ENCODE peak calls at places on chromosome 5, in four cellular contexts. L is HepG2, D is SK-N-SH, O is GM12878. R is an unnamed sample.

GRCh38 chr5:31948006-31948405 is 226.1 kb downstream of the GOLPH3 start:
- DNase-seq in L (no peak), D (no peak), O (no peak), R (no peak)

GRCh38 chr5:53560028-53560427 is 411 bp upstream of the NDUFS4 start:
- DNase-seq in L (no peak), D (peak), O (peak), R (no peak)

GRCh38 chr5:8829322-8830029 is 716.4 kb downstream of the SEMA5A start:
- DNase-seq in L (no peak), D (no peak), O (no peak), R (no peak)

GRCh38 chr5:140725799-140726471 is 25.7 kb downstream of the ZMAT2 start:
- DNase-seq in L (peak), D (peak), O (peak), R (no peak)

GRCh38 chr5:134581241-134581981 is 51.2 kb downstream of the SAR1B start:
- DNase-seq in L (no peak), D (peak), O (no peak), R (no peak)

GRCh38 chr5:16585028-16585667 is 31.6 kb downstream of the RETREG1 start:
- DNase-seq in L (no peak), D (no peak), O (no peak), R (no peak)

GRCh38 chr5:177546262-177546741 is 8.1 kb downstream of the FAM193B start:
- DNase-seq in L (peak), D (no peak), O (no peak), R (peak)

GRCh38 chr5:76637490-76637889 is 14.3 kb upstream of the F2RL2 start:
- DNase-seq in L (no peak), D (no peak), O (no peak), R (no peak)

GRCh38 chr5:140608730-140609520 is 24.1 kb downstream of the CD14 start:
- DNase-seq in L (no peak), D (no peak), O (no peak), R (peak)

GRCh38 chr5:131406076-131406475 is 142.2 kb downstream of the CDC42SE2 start:
- DNase-seq in L (no peak), D (no peak), O (no peak), R (no peak)

GRCh38 chr5:128237000-128237399 is 153.4 kb downstream of the SLC12A2 start:
- DNase-seq in L (no peak), D (no peak), O (no peak), R (no peak)

GRCh38 chr5:33272288-33272687 is 168.5 kb upstream of the TARS1 start:
- DNase-seq in L (no peak), D (no peak), O (no peak), R (no peak)

GRCh38 chr5:37891832-37892231 is 52.0 kb upstream of the GDNF start:
- DNase-seq in L (no peak), D (no peak), O (no peak), R (no peak)

GRCh38 chr5:81517462-81517861 is 123.5 kb upstream of the ACOT12 start:
- DNase-seq in L (no peak), D (no peak), O (no peak), R (no peak)

GRCh38 chr5:136200130-136200529 is 7.2 kb upstream of the SMIM32 start:
- DNase-seq in L (no peak), D (peak), O (no peak), R (no peak)

GRCh38 chr5:97297063-97297715 is 114.1 kb upstream of the RIOK2 start:
- DNase-seq in L (peak), D (peak), O (peak), R (no peak)

GRCh38 chr5:31122998-31123950 is 70.2 kb upstream of the CDH6 start:
- DNase-seq in L (no peak), D (no peak), O (no peak), R (no peak)

GRCh38 chr5:157598350-157598936 is 22.9 kb upstream of the ADAM19 start:
- DNase-seq in L (no peak), D (no peak), O (no peak), R (no peak)

GRCh38 chr5:73777192-73777591 is 151.2 kb downstream of the ARHGEF28 start:
- DNase-seq in L (no peak), D (no peak), O (no peak), R (no peak)

GRCh38 chr5:119274767-119275130 is 81.1 kb upstream of the TNFAIP8 start:
- DNase-seq in L (no peak), D (no peak), O (no peak), R (no peak)

GRCh38 chr5:138755084-138755748 is 2.0 kb downstream of the CTNNA1 start:
- DNase-seq in L (no peak), D (no peak), O (peak), R (no peak)

GRCh38 chr5:57650360-57651069 is 167.9 kb upstream of the ACTBL2 start:
- DNase-seq in L (peak), D (peak), O (peak), R (peak)

GRCh38 chr5:102796481-102796880 is 41.4 kb downstream of the PAM start:
- DNase-seq in L (peak), D (no peak), O (no peak), R (no peak)

GRCh38 chr5:139847790-139848507 is 52.3 kb downstream of the PSD2 start:
- DNase-seq in L (no peak), D (peak), O (no peak), R (peak)

GRCh38 chr5:38167562-38167996 is 90.8 kb upstream of the EGFLAM start:
- DNase-seq in L (no peak), D (no peak), O (no peak), R (no peak)

GRCh38 chr5:133383580-133383939 is 228.8 kb downstream of the FSTL4 start:
- DNase-seq in L (no peak), D (no peak), O (no peak), R (no peak)

GRCh38 chr5:43889238-43889637 is 286.3 kb downstream of the NNT start:
- DNase-seq in L (no peak), D (no peak), O (no peak), R (no peak)

GRCh38 chr5:127696688-127697087 is 6.5 kb upstream of the CCDC192 start:
- DNase-seq in L (no peak), D (no peak), O (no peak), R (no peak)

GRCh38 chr5:148205044-148205813 is 2.4 kb downstream of the SPINK6 start:
- DNase-seq in L (no peak), D (no peak), O (no peak), R (no peak)

GRCh38 chr5:51242453-51242852 is 140.8 kb upstream of the ISL1 start:
- DNase-seq in L (no peak), D (no peak), O (no peak), R (no peak)

GRCh38 chr5:73450672-73451217 is 2.2 kb upstream of the FOXD1 start:
- DNase-seq in L (no peak), D (no peak), O (no peak), R (no peak)

GRCh38 chr5:92222449-92222848 is 839.3 kb upstream of the ARRDC3 start:
- DNase-seq in L (no peak), D (no peak), O (no peak), R (no peak)
- TF ChIP-seq CTCF in L (no peak), D (no peak), O (no peak), R (no peak)

GRCh38 chr5:154481584-154482381 is 3.8 kb upstream of the HAND1 start:
- DNase-seq in L (no peak), D (no peak), O (no peak), R (no peak)

GRCh38 chr5:154480847-154481246 is 2.8 kb upstream of the HAND1 start:
- DNase-seq in L (no peak), D (no peak), O (no peak), R (no peak)

GRCh38 chr5:154483654-154484392 is 5.8 kb upstream of the HAND1 start:
- DNase-seq in L (no peak), D (no peak), O (no peak), R (no peak)

GRCh38 chr5:154484393-154484944 is 6.4 kb upstream of the HAND1 start:
- DNase-seq in L (no peak), D (no peak), O (no peak), R (no peak)

DNA sequence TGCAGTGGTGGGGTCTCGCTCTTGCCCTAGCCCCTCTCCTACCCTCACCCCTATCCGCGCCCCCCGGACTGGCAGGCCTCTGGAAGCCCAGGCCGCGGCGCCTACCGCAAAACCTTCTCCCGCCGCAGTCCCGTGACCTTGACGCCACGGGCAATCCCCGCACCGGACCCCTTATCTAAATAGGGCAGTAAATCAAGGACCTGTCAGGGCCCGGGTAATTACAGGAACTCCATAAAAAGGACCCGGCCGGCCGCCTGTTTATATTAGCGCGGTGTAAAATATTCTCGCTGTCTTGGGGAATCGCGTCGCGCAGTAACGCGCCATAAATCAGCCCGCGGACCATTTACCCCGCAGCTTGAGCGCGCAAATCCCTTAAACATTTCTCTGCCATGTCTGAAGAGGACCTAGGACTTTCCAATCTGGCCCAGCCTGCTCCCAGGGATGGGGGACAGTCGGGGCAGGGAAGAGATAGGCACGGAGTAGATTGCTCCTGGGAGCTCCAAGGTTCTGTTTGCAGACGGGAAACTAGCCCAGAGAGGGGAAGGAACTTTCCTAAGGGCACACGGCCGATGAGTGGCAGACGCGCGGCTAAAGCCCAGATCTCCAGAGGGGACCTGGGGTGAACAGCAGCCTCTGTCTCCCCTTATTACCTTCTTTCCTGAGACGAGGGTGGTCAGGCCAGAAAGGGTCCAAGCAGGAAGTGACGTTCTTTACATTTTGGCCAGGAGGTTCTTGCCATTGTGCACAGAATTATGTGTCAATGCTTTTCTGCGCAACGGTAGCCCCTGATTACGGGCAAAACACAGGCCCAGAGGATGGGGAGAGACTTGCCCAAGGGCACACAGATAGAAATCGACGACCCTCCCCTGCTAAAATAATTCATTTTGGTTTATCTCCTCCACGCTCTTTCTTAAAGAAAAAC is 4.8 kb upstream of the HAND1 start:
- DNase-seq in L (no peak), D (no peak), O (no peak), R (no peak)
- TF ChIP-seq POLR2AphosphoS5 in L (no peak), D (no peak), O (no peak), R (no peak)

DNA sequence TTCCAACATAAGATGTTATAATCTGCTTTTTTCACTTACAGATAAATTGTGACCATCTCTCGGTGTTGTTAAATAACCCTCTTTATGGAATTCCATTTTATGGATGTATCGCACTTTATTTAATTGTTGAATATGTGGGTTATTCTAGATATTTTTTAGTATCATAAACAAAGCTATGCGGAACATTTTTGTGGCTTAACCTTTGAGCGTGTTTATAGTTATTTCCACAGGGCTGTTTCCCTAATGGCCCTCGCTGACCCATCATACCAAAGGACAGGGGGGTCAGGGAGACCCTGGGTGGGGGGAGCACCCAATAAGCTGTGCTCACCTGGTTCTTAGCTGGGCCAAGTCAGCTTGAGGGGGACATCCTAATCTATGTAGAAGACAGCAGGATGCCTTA is 65.3 kb downstream of the NDST1 start:
- DNase-seq in L (no peak), D (no peak), O (no peak), R (no peak)
- TF ChIP-seq GABPA in L (no peak), D (no peak), O (no peak), R (no peak)

DNA sequence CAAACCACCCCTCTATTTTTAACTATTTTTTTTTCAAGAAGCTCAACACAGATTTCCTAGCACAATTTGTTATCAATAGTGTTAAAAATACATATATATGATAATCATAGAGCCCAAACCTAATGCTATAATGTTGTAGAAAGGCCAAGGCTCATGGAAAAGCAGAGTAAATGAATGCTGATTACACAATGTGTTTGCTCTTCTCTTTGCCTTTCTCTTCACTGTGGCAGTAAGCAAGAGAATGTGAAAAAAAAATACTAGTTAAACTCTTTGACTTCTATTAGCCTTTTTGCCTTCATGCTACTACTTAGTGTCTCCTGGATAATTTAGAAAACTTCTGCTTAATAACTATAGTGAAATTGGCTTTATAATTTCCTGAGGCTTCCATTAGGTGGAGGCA is 2032.1 kb upstream of the CDH6 start:
- DNase-seq in L (peak), D (no peak), O (no peak), R (no peak)
- TF ChIP-seq CTCF in L (no peak), D (no peak), O (no peak), R (no peak)

R was measured in HL-60.